ENCODE peak calls at places on chromosomes 11 and 22, in four cellular contexts. One of them, this sample, is unnamed.
A peak's percentile ranks its signal among the peaks of the same experiment; 100 is the strongest.

GRCh38 chr11:76835928-76836612 is 24.6 kb upstream of the ACER3 start:
- DNase-seq in NB4: peak; percentile 26
- DNase-seq in heart left ventricle: peak; percentile 39
- DNase-seq in stomach: peak; percentile 83
- DNase-seq in this sample: peak; percentile 53

GRCh38 chr11:36454991-36455611 is 55.0 kb downstream of the TRAF6 start:
- DNase-seq in stomach: no peak
- DNase-seq in heart left ventricle: no peak
- DNase-seq in NB4: peak; percentile 44
- DNase-seq in this sample: no peak

GRCh38 chr11:6249822-6250555 is 9.6 kb upstream of the CCKBR start:
- DNase-seq in NB4: no peak
- DNase-seq in heart left ventricle: peak; percentile 54
- DNase-seq in stomach: peak; percentile 93
- DNase-seq in this sample: peak; percentile 95

GRCh38 chr22:25546751-25547150 is 17.7 kb upstream of the GRK3 start:
- DNase-seq in stomach: no peak
- DNase-seq in heart left ventricle: no peak
- DNase-seq in NB4: peak; percentile 84
- DNase-seq in this sample: peak; percentile 46

GRCh38 chr11:13767461-13767860 is 99.0 kb downstream of the FAR1 start:
- DNase-seq in stomach: no peak
- DNase-seq in heart left ventricle: no peak
- DNase-seq in NB4: no peak
- DNase-seq in this sample: no peak

GRCh38 chr11:133269272-133269671 is 263.0 kb downstream of the OPCML start:
- DNase-seq in stomach: no peak
- DNase-seq in NB4: no peak
- DNase-seq in heart left ventricle: no peak
- DNase-seq in this sample: no peak

GRCh38 chr11:93041682-93042081 is 72.2 kb downstream of the MTNR1B start:
- DNase-seq in stomach: no peak
- DNase-seq in NB4: no peak
- DNase-seq in heart left ventricle: no peak
- DNase-seq in this sample: no peak

GRCh38 chr22:23305321-23305910 is 125.1 kb downstream of the BCR start:
- DNase-seq in stomach: no peak
- DNase-seq in NB4: no peak
- DNase-seq in heart left ventricle: peak; percentile 17
- DNase-seq in this sample: no peak

GRCh38 chr11:82899957-82900276 is 313 bp downstream of the PRCP start:
- DNase-seq in NB4: no peak
- DNase-seq in stomach: no peak
- DNase-seq in heart left ventricle: no peak
- DNase-seq in this sample: no peak

GRCh38 chr11:82901165-82901938 is at the start of gene DDIAS:
- DNase-seq in heart left ventricle: peak; percentile 95
- DNase-seq in NB4: peak; percentile 99
- DNase-seq in stomach: peak; percentile 96
- DNase-seq in this sample: peak; percentile 94

GRCh38 chr11:82902086-82902485 is 550 bp downstream of the DDIAS start:
- DNase-seq in stomach: no peak
- DNase-seq in NB4: peak; percentile 27
- DNase-seq in heart left ventricle: no peak
- DNase-seq in this sample: no peak

GRCh38 chr11:82899191-82899820 is 924 bp downstream of the PRCP start:
- DNase-seq in heart left ventricle: no peak
- DNase-seq in stomach: no peak
- DNase-seq in NB4: peak; percentile 88
- DNase-seq in this sample: no peak

DNA sequence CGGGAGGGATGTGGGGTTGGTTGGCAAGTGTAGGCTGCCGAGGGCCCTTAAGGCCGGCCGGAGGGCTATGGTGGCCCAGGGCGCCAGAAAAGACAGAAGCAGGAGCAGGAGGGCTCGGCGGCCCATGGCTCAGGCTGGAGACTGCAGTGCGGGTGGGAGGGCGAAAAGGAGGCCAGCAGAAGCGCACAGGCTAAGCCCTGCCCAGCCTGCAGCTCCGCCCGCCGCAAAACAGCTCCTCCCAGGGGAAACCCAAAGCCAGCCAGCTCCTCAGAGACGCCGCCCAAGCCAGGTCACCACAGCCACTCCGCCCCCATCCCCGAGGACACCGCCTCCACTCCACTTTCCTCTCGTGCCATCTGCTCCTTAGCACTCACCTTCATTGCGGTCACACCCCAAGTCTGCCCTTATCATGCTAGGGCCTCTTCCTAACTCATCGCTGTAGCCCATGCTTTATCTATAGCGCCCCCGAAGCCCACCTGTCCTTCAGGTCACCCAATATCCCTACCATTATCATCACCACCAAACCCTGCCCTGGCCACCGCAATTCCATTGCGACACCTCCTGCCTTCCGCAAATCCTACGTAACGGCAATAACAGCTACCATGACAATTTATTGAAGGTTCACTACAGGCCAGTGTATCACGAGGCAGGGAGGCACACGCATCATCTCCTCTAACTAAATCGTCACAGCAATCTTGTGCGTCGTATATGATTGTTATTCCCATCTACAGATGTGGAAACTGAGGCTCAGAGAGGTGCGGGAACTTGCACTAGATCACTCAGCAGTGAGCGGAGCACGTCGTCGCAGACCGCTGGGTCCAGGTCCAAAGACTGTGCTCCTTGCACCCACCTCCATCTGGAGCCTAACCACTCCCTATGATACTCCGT is at the start of gene PRCP:
- DNase-seq in stomach: peak; percentile 96
- DNase-seq in heart left ventricle: peak; percentile 95
- DNase-seq in NB4: peak; percentile 99
- DNase-seq in this sample: peak; percentile 97
- TF ChIP-seq POLR2A in stomach: no peak
- TF ChIP-seq POLR2A in heart left ventricle: peak; percentile 92
- TF ChIP-seq POLR2A in NB4: peak; percentile 95
- TF ChIP-seq POLR2A in this sample: peak; percentile 79

GRCh38 chr11:119018074-119018938 is at the start of the genes RPS25 and TRAPPC4:
- DNase-seq in heart left ventricle: peak; percentile 96
- DNase-seq in NB4: peak; percentile 99
- DNase-seq in stomach: peak; percentile 97
- DNase-seq in this sample: peak; percentile 94

GRCh38 chr11:119014209-119014924 is 3.8 kb downstream of the RPS25 start:
- DNase-seq in heart left ventricle: no peak
- DNase-seq in NB4: no peak
- DNase-seq in stomach: no peak
- DNase-seq in this sample: no peak

GRCh38 chr11:119012629-119013170 is 5.4 kb downstream of the RPS25 start:
- DNase-seq in stomach: no peak
- DNase-seq in NB4: no peak
- DNase-seq in heart left ventricle: no peak
- DNase-seq in this sample: no peak

GRCh38 chr11:119016216-119017009 is 1.7 kb downstream of the RPS25 start:
- DNase-seq in NB4: no peak
- DNase-seq in heart left ventricle: no peak
- DNase-seq in stomach: no peak
- DNase-seq in this sample: no peak

DNA sequence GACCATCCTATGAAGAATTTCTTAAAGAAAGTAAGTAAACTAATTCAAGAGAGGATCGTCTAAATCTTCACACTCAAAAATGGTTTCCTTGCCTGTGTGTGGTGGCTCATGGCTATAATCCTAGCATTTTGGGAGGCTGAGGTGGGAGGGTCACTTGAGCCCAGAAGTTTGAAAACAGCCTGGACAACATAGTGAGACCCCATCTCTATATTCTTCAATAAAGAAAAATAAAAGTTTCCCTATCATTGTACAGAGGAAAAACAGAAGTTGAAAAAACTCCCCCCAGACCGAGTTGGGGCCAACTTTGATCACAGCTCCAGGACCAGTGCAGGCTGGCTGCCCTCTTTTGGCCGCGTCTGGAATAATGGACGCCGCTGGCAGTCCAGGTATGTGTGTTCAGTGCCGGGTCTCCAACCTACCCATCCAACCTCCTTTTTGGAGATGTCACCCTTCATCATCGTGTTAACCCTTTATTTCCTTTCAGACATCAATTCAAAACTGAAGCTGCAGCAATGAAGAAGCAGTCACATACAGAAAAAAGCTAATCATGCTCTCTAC is 3.0 kb downstream of the RPS25 start:
- DNase-seq in stomach: no peak
- DNase-seq in heart left ventricle: no peak
- DNase-seq in NB4: no peak
- DNase-seq in this sample: no peak
- TF ChIP-seq POLR2A in stomach: no peak
- TF ChIP-seq POLR2A in heart left ventricle: no peak
- TF ChIP-seq POLR2A in NB4: no peak
- TF ChIP-seq POLR2A in this sample: no peak

DNA sequence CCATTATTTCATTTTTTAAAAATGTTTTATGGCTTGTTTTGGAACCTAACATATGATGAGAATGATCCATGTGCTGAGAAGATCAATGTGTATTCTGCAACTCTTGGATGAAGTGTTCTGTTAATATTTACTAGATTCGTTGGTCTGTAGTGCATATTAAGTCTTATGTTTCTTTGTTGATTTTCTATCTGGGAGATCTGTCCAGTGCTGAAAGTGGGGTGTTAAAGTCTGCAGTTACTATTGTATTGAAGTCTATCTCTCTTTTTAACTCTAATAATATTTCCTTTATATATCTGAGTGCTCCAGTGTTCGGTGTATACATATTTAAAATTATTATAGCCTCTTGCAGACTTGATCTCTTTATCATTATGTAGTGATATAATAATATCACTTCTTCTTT is 11.9 kb downstream of the PATE3 start:
- DNase-seq in NB4: no peak
- DNase-seq in stomach: no peak
- DNase-seq in heart left ventricle: no peak
- DNase-seq in this sample: no peak
- TF ChIP-seq POLR2A in NB4: no peak
- TF ChIP-seq POLR2A in stomach: no peak
- TF ChIP-seq POLR2A in heart left ventricle: no peak
- TF ChIP-seq POLR2A in this sample: no peak

GRCh38 chr22:37566903-37567798 is 6.9 kb downstream of the CDC42EP1 start:
- DNase-seq in stomach: peak; percentile 96
- DNase-seq in heart left ventricle: peak; percentile 82
- DNase-seq in NB4: peak; percentile 86
- DNase-seq in this sample: peak; percentile 92
- TF ChIP-seq POLR2A in stomach: no peak
- TF ChIP-seq POLR2A in heart left ventricle: no peak
- TF ChIP-seq POLR2A in NB4: no peak
- TF ChIP-seq POLR2A in this sample: peak; percentile 24

DNA sequence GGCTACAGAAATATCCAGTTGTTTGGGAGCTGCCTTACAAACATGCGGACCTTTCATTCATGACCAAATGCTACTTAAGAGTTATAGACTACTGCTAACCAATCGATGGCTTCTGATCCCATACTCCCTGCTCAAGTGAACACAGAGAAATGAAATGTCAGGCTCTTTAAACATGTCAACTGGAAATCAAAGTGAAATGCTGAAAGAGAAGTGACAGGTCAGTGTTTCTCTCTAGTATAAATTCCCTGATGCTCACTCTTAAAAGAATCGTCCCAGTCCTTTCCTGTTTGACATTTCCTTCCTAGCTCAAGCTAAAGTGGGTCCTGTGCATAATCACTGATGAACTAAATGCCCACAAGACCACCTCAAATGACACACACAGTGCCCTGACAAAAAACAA is 331.0 kb downstream of the TTC28 start:
- DNase-seq in stomach: no peak
- DNase-seq in NB4: no peak
- DNase-seq in heart left ventricle: no peak
- DNase-seq in this sample: no peak
- TF ChIP-seq POLR2A in stomach: no peak
- TF ChIP-seq POLR2A in NB4: no peak
- TF ChIP-seq POLR2A in heart left ventricle: no peak
- TF ChIP-seq POLR2A in this sample: no peak

GRCh38 chr11:82975882-82976281 is 74.3 kb downstream of the DDIAS start:
- DNase-seq in NB4: no peak
- DNase-seq in heart left ventricle: no peak
- DNase-seq in stomach: no peak
- DNase-seq in this sample: no peak

GRCh38 chr11:82969811-82970210 is 68.3 kb downstream of the DDIAS start:
- DNase-seq in heart left ventricle: no peak
- DNase-seq in stomach: no peak
- DNase-seq in NB4: no peak
- DNase-seq in this sample: no peak

GRCh38 chr11:82972103-82972502 is 70.6 kb downstream of the DDIAS start:
- DNase-seq in NB4: no peak
- DNase-seq in stomach: no peak
- DNase-seq in heart left ventricle: no peak
- DNase-seq in this sample: no peak

GRCh38 chr11:82976786-82977185 is 75.2 kb downstream of the DDIAS start:
- DNase-seq in stomach: no peak
- DNase-seq in NB4: no peak
- DNase-seq in heart left ventricle: no peak
- DNase-seq in this sample: no peak

GRCh38 chr11:82974135-82974534 is 72.6 kb downstream of the DDIAS start:
- DNase-seq in heart left ventricle: no peak
- DNase-seq in stomach: no peak
- DNase-seq in NB4: no peak
- DNase-seq in this sample: no peak
- TF ChIP-seq POLR2A in heart left ventricle: no peak
- TF ChIP-seq POLR2A in stomach: no peak
- TF ChIP-seq POLR2A in NB4: no peak
- TF ChIP-seq POLR2A in this sample: no peak

DNA sequence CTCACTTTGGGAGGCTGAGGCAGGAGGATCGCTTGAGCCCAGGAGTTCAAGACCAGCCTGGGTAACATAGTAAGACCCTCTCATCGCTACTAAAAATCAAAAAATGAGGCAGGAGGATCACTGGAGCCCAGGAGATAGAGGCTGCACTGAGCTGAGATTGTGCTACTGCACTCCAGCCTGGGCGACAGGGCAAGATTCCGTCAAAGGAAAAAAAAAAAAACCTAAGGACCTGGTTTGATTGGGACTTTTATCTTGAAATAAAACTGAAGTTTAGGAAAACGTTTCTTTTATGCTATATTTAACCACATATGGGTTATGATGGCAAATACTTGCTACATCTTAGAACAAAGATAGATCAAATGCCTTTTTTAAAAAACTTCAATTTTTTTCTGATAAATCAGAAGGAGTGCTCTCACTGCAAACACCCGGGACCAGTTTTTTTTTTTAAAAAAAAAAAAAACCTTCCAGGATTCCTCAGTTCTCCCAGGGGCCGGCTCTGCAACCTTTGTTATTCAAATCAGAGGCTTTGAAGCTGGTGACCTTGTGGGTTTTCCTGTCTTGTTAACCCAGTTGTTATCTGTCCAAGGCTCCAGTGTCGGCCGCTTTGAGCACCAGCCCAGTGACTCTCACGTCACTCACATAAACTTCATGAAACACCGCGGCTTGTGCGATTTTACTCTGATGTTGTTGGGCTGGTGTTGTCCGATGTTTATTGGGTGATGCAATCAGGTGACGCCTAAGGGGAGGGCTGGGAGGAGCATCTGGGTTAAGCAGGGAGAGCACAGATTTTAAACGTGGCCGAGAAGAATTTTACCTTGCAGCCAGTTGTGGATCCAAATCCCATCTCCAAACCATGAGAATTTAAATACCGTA is 24.7 kb upstream of the SLC22A12 start:
- DNase-seq in stomach: peak; percentile 41
- DNase-seq in heart left ventricle: no peak
- DNase-seq in NB4: peak; percentile 70
- DNase-seq in this sample: peak; percentile 84
- TF ChIP-seq POLR2A in stomach: no peak
- TF ChIP-seq POLR2A in heart left ventricle: no peak
- TF ChIP-seq POLR2A in NB4: no peak
- TF ChIP-seq POLR2A in this sample: peak; percentile 26

GRCh38 chr22:30312053-30312452 is 14.7 kb downstream of the TBC1D10A start:
- DNase-seq in stomach: no peak
- DNase-seq in heart left ventricle: no peak
- DNase-seq in NB4: no peak
- DNase-seq in this sample: no peak
- TF ChIP-seq POLR2A in stomach: no peak
- TF ChIP-seq POLR2A in heart left ventricle: no peak
- TF ChIP-seq POLR2A in NB4: no peak
- TF ChIP-seq POLR2A in this sample: no peak